ENCODE peak calls at places on chromosomes 11 and 22, in five cellular contexts. I is transverse colon, Q is GM23248, R is MM.1S, C is cardiac septum. F is an unnamed sample.

GRCh38 chr11:36744375-36745168 is 146.5 kb upstream of the RAG2 start:
- DNase-seq in C (peak; percentile 78), Q (peak; percentile 78), I (peak; percentile 73), R (peak; percentile 52), F (peak; percentile 63)

GRCh38 chr22:20159088-20159487 is 8.2 kb upstream of the CCDC188 start:
- DNase-seq in Q (no peak), I (no peak), C (no peak), R (no peak), F (no peak)

GRCh38 chr11:125166347-125166841 is 1.8 kb downstream of the PKNOX2 start:
- DNase-seq in C (no peak), I (no peak), R (no peak), Q (peak; percentile 53), F (no peak)

GRCh38 chr22:45966320-45966891 is 10.6 kb downstream of the WNT7B start:
- DNase-seq in R (peak; percentile 21), I (no peak), C (no peak), Q (no peak), F (no peak)

GRCh38 chr22:38132136-38132535 is 21.7 kb upstream of the BAIAP2L2 start:
- DNase-seq in R (no peak), I (no peak), C (peak; percentile 41), Q (no peak), F (no peak)

GRCh38 chr11:30859709-30860108 is 273.6 kb upstream of the MPPED2 start:
- DNase-seq in Q (no peak), R (no peak), I (no peak), C (no peak), F (no peak)

GRCh38 chr11:95279921-95280861 is 49.2 kb upstream of the SESN3 start:
- DNase-seq in C (no peak), Q (peak; percentile 27), R (no peak), I (no peak), F (peak; percentile 68)

GRCh38 chr11:47992959-47993820 is 12.8 kb downstream of the PTPRJ start:
- DNase-seq in Q (peak; percentile 80), I (peak; percentile 46), R (no peak), C (peak; percentile 39), F (peak; percentile 59)

GRCh38 chr22:22711532-22711913 is 67.1 kb downstream of the GGTLC2 start:
- DNase-seq in I (no peak), C (no peak), R (no peak), Q (no peak), F (no peak)

GRCh38 chr11:41978951-41979350 is 519.5 kb upstream of the LRRC4C start:
- DNase-seq in R (no peak), I (no peak), C (no peak), Q (no peak), F (no peak)

GRCh38 chr11:40602866-40603578 is 856.4 kb downstream of the LRRC4C start:
- DNase-seq in I (no peak), C (no peak), Q (no peak), R (no peak), F (no peak)

GRCh38 chr11:119223856-119224255 is 17.7 kb downstream of the CBL start:
- DNase-seq in I (no peak), R (no peak), C (no peak), Q (peak; percentile 50), F (no peak)

GRCh38 chr11:10376061-10376460 is 71.2 kb downstream of the ADM start:
- DNase-seq in C (no peak), R (no peak), I (no peak), Q (no peak), F (no peak)

GRCh38 chr22:38760477-38761201 is 4.8 kb upstream of the SUN2 start:
- DNase-seq in I (no peak), C (no peak), R (no peak), Q (peak; percentile 52), F (no peak)

GRCh38 chr11:116882386-116882785 is 45.0 kb upstream of the APOA1 start:
- DNase-seq in I (no peak), Q (peak; percentile 88), R (peak; percentile 7), C (no peak), F (no peak)

GRCh38 chr11:131684111-131685060 is 314.0 kb downstream of the NTM start:
- DNase-seq in Q (no peak), R (no peak), C (no peak), I (no peak), F (no peak)

GRCh38 chr11:96306933-96307747 is 35.9 kb downstream of the MAML2 start:
- DNase-seq in Q (peak; percentile 99), R (no peak), I (peak; percentile 90), C (no peak), F (no peak)

GRCh38 chr22:26958378-26958777 is 301.0 kb downstream of the MIAT start:
- DNase-seq in C (no peak), R (no peak), Q (no peak), I (no peak), F (no peak)

GRCh38 chr11:7028141-7028540 is 7.9 kb downstream of the NLRP14 start:
- DNase-seq in Q (no peak), I (no peak), C (no peak), R (no peak), F (no peak)

GRCh38 chr11:23399995-23400394 is 539.7 kb upstream of the CCDC179 start:
- DNase-seq in R (no peak), I (no peak), C (no peak), Q (no peak), F (no peak)

GRCh38 chr11:90601261-90601660 is 378.4 kb upstream of the CHORDC1 start:
- DNase-seq in Q (no peak), R (no peak), C (no peak), I (no peak), F (no peak)

GRCh38 chr11:106399624-106400023 is 322.2 kb downstream of the AASDHPPT start:
- DNase-seq in R (no peak), C (no peak), Q (no peak), I (no peak), F (no peak)

GRCh38 chr11:9740202-9740881 is 76.5 kb downstream of the SWAP70 start:
- DNase-seq in I (peak; percentile 29), R (no peak), Q (no peak), C (no peak), F (no peak)

GRCh38 chr11:48107188-48107704 is 109.4 kb upstream of the OR4B1 start:
- DNase-seq in C (no peak), R (peak; percentile 76), Q (peak; percentile 81), I (peak; percentile 57), F (no peak)

GRCh38 chr11:76752321-76753175 is 30.6 kb upstream of the TSKU start:
- DNase-seq in Q (peak; percentile 96), R (no peak), I (peak; percentile 85), C (peak; percentile 84), F (no peak)

GRCh38 chr11:86228967-86229330 is 15.6 kb upstream of the EED start:
- DNase-seq in Q (no peak), C (no peak), R (no peak), I (no peak), F (no peak)

GRCh38 chr11:34929794-34930763 is 13.7 kb downstream of the PDHX start:
- DNase-seq in R (peak; percentile 5), Q (no peak), I (peak; percentile 48), C (no peak), F (no peak)

GRCh38 chr22:41367039-41367679 is 14.6 kb upstream of the TEF start:
- DNase-seq in Q (peak; percentile 93), I (peak; percentile 95), C (peak; percentile 96), R (no peak), F (no peak)

GRCh38 chr11:6920702-6921101 is at the start of gene OR2D3:
- DNase-seq in C (no peak), I (no peak), Q (no peak), R (no peak), F (no peak)

GRCh38 chr11:79025622-79026021 is 415.2 kb downstream of the TENM4 start:
- DNase-seq in R (no peak), C (no peak), Q (no peak), I (no peak), F (peak; percentile 74)

GRCh38 chr11:79076526-79077115 is 364.2 kb downstream of the TENM4 start:
- DNase-seq in C (peak; percentile 73), I (peak; percentile 47), Q (peak; percentile 61), R (peak; percentile 11), F (no peak)

GRCh38 chr22:47888807-47889206 is 1126.4 kb downstream of the TBC1D22A start:
- DNase-seq in I (no peak), R (no peak), C (no peak), Q (no peak), F (no peak)

GRCh38 chr11:83025267-83025704 is 46.4 kb downstream of the RAB30 start:
- DNase-seq in I (no peak), Q (no peak), R (peak; percentile 46), C (no peak), F (peak; percentile 47)

GRCh38 chr11:95282337-95282751 is 51.3 kb upstream of the SESN3 start:
- DNase-seq in I (no peak), Q (peak; percentile 79), C (no peak), R (no peak), F (no peak)